ENCODE peak calls at places on chromosome 14, in five cellular contexts. S is activated naive CD8-positive, alpha-beta T cell treated with anti-CD3 and anti-CD28 coated beads for 36 hours; N is globus pallidus; Q is GM06990; T is astrocyte of the spinal cord. W is an unnamed sample.

GRCh38 chr14:90846511-90846910 is 30.3 kb upstream of the TTC7B start:
- DNase-seq in N (no peak), Q (no peak), S (no peak), T (peak; percentile 37), W (no peak)

GRCh38 chr14:92460916-92461579 is 52.5 kb upstream of the RIN3 start:
- DNase-seq in T (peak; percentile 65), S (no peak), Q (no peak), N (no peak), W (peak; percentile 57)

GRCh38 chr14:65073605-65074201 is 28.6 kb downstream of the MAX start:
- DNase-seq in T (no peak), N (no peak), S (no peak), Q (no peak), W (no peak)

GRCh38 chr14:30709201-30709600 is 87.1 kb downstream of the SCFD1 start:
- DNase-seq in T (no peak), N (no peak), S (no peak), Q (no peak), W (no peak)

GRCh38 chr14:74521756-74522155 is 28.2 kb downstream of the ISCA2 start:
- DNase-seq in N (no peak), Q (no peak), S (no peak), T (no peak), W (no peak)

GRCh38 chr14:66624319-66624937 is 116.5 kb downstream of the GPHN start:
- DNase-seq in S (peak; percentile 8), Q (no peak), N (peak; percentile 65), T (peak; percentile 72), W (peak; percentile 24)

GRCh38 chr14:45364565-45364964 is 111.6 kb upstream of the MIS18BP1 start:
- DNase-seq in N (no peak), T (no peak), S (no peak), Q (no peak), W (no peak)

GRCh38 chr14:55153951-55154350 is 24.9 kb downstream of the LGALS3 start:
- DNase-seq in N (no peak), T (no peak), Q (no peak), S (no peak), W (no peak)

GRCh38 chr14:88029500-88029899 is 24.6 kb downstream of the GPR65 start:
- DNase-seq in T (no peak), N (no peak), S (no peak), Q (no peak), W (no peak)

GRCh38 chr14:104681689-104682074 is 7.7 kb upstream of the INF2 start:
- DNase-seq in N (peak; percentile 88), S (no peak), Q (no peak), T (peak; percentile 79), W (no peak)

GRCh38 chr14:20454359-20454644 is 310 bp downstream of the OSGEP start:
- DNase-seq in S (no peak), Q (no peak), T (no peak), N (no peak), W (peak; percentile 58)

GRCh38 chr14:31263485-31264133 is 56.0 kb upstream of the HECTD1 start:
- DNase-seq in Q (no peak), T (peak; percentile 99), N (peak; percentile 11), S (no peak), W (no peak)

GRCh38 chr14:77158175-77158908 is 16.8 kb upstream of the ZDHHC22 start:
- DNase-seq in S (no peak), Q (no peak), T (peak; percentile 47), N (peak; percentile 88), W (no peak)

GRCh38 chr14:50070230-50070629 is 46.1 kb downstream of the VCPKMT start:
- DNase-seq in Q (no peak), N (no peak), T (no peak), S (no peak), W (no peak)

GRCh38 chr14:100584056-100585031 is 2.9 kb downstream of the BEGAIN start:
- DNase-seq in T (no peak), N (no peak), Q (no peak), S (no peak), W (no peak)

GRCh38 chr14:99564256-99564902 is 39.6 kb downstream of the CCDC85C start:
- DNase-seq in S (no peak), N (peak; percentile 66), Q (no peak), T (peak; percentile 81), W (no peak)

GRCh38 chr14:78595797-78596196 is 425.6 kb downstream of the NRXN3 start:
- DNase-seq in Q (no peak), T (no peak), N (no peak), S (no peak), W (no peak)

GRCh38 chr14:106790189-106791036 is 1264.0 kb downstream of the TMEM121 start:
- DNase-seq in Q (peak; percentile 77), T (no peak), S (peak; percentile 82), N (no peak), W (peak; percentile 39)

GRCh38 chr14:47040490-47040889 is 388.9 kb upstream of the RPL10L start:
- DNase-seq in N (peak; percentile 19), T (no peak), Q (no peak), S (no peak), W (no peak)

GRCh38 chr14:62468946-62469345 is 576.3 kb downstream of the KCNH5 start:
- DNase-seq in T (no peak), S (no peak), N (no peak), Q (no peak), W (no peak)

GRCh38 chr14:72921396-72921795 is 4.9 kb upstream of the DCAF4 start:
- DNase-seq in T (peak; percentile 31), S (no peak), Q (no peak), N (no peak), W (no peak)

GRCh38 chr14:73231874-73232851 is 5.1 kb upstream of the PAPLN start:
- DNase-seq in N (no peak), Q (no peak), S (peak; percentile 24), T (no peak), W (no peak)

GRCh38 chr14:22448905-22449611 is 140.0 kb downstream of the DAD1 start:
- DNase-seq in T (peak; percentile 30), S (no peak), N (no peak), Q (peak; percentile 33), W (no peak)

GRCh38 chr14:105529506-105530445 is 3.4 kb downstream of the TMEM121 start:
- DNase-seq in N (no peak), T (no peak), S (peak; percentile 72), Q (no peak), W (no peak)

GRCh38 chr14:95408731-95409471 is 89.2 kb upstream of the CLMN start:
- DNase-seq in S (no peak), T (no peak), Q (no peak), N (peak; percentile 65), W (no peak)

GRCh38 chr14:22541721-22542120 is 47.3 kb downstream of the DAD1 start:
- DNase-seq in S (no peak), T (no peak), N (no peak), Q (no peak), W (no peak)

GRCh38 chr14:33457617-33458016 is 493.3 kb downstream of the EGLN3 start:
- DNase-seq in N (no peak), S (no peak), T (no peak), Q (no peak), W (no peak)

GRCh38 chr14:95256011-95256775 is 63.5 kb downstream of the CLMN start:
- DNase-seq in T (no peak), Q (no peak), N (peak; percentile 86), S (no peak), W (no peak)

GRCh38 chr14:100018482-100018881 is 46.7 kb upstream of the EVL start:
- DNase-seq in T (no peak), N (no peak), S (no peak), Q (no peak), W (no peak)

GRCh38 chr14:90799420-90799819 is 16.8 kb downstream of the TTC7B start:
- DNase-seq in S (no peak), Q (no peak), N (no peak), T (no peak), W (no peak)

GRCh38 chr14:38867561-38868150 is 235.4 kb downstream of the SEC23A start:
- DNase-seq in N (peak; percentile 92), T (peak; percentile 76), Q (no peak), S (peak; percentile 38), W (peak; percentile 45)

GRCh38 chr14:69363055-69363454 is 35.0 kb downstream of the ERH start:
- DNase-seq in Q (no peak), N (peak; percentile 49), T (peak; percentile 32), S (no peak), W (no peak)

GRCh38 chr14:86481105-86481504 is 951.2 kb downstream of the FLRT2 start:
- DNase-seq in T (no peak), S (no peak), Q (no peak), N (no peak), W (no peak)

GRCh38 chr14:99267871-99268775 is 3.9 kb downstream of the BCL11B start:
- DNase-seq in S (no peak), Q (no peak), T (no peak), N (no peak), W (no peak)

GRCh38 chr14:99654235-99655000 is 9.5 kb downstream of the HHIPL1 start:
- DNase-seq in T (peak; percentile 78), N (peak; percentile 30), S (no peak), Q (no peak), W (no peak)

GRCh38 chr14:102568115-102568614 is 24.3 kb upstream of the RCOR1 start:
- DNase-seq in S (peak; percentile 48), N (no peak), T (no peak), Q (no peak), W (no peak)

GRCh38 chr14:95527392-95528002 is 7.4 kb upstream of the GLRX5 start:
- DNase-seq in N (peak; percentile 71), T (peak; percentile 85), S (no peak), Q (no peak), W (no peak)

GRCh38 chr14:31292962-31293616 is 85.5 kb upstream of the HECTD1 start:
- DNase-seq in Q (no peak), N (no peak), T (no peak), S (no peak), W (no peak)

GRCh38 chr14:72634910-72635647 is 258.8 kb downstream of the DPF3 start:
- DNase-seq in Q (peak; percentile 40), S (no peak), T (no peak), N (no peak), W (no peak)